ENCODE peak calls at places on chromosomes 13 and 19, in eight cellular contexts. W, F, R, Y, L, I, T and N are unnamed samples.

GRCh38 chr19:41889896-41890295 is 6.9 kb downstream of the ARHGEF1 start:
- DNase-seq in W (no peak), Y (no peak), T (no peak), R (no peak), F (no peak), L (no peak), I (no peak), N (no peak)

GRCh38 chr13:97953376-97953970 is at the start of gene IPO5:
- DNase-seq in F (no peak), T (no peak), W (no peak), R (no peak), L (no peak), Y (peak; percentile 73), I (peak; percentile 57), N (no peak)

GRCh38 chr13:39329182-39329639 is 273.8 kb downstream of the LHFPL6 start:
- DNase-seq in I (no peak), Y (no peak), W (peak; percentile 58), T (no peak), R (no peak), F (no peak), L (no peak), N (no peak)

GRCh38 chr19:372306-372890 is 27.8 kb upstream of the MIER2 start:
- DNase-seq in Y (peak; percentile 70), R (no peak), W (peak; percentile 36), F (peak; percentile 36), I (peak; percentile 81), L (no peak), T (no peak), N (no peak)

GRCh38 chr13:73966331-73966730 is 167.9 kb downstream of the KLF12 start:
- DNase-seq in Y (no peak), F (no peak), T (no peak), W (no peak), R (no peak), I (no peak), L (no peak), N (no peak)

GRCh38 chr13:77265336-77265735 is 61.6 kb downstream of the MYCBP2 start:
- DNase-seq in L (no peak), W (no peak), F (no peak), I (no peak), T (no peak), Y (no peak), R (no peak), N (no peak)

GRCh38 chr13:111319998-111320911 is at the start of gene TEX29:
- DNase-seq in I (no peak), F (no peak), L (no peak), W (no peak), Y (no peak), R (no peak), T (no peak), N (no peak)

GRCh38 chr19:34972163-34972705 is 8.2 kb upstream of the ZNF792 start:
- DNase-seq in R (no peak), F (no peak), Y (no peak), W (peak; percentile 17), I (no peak), L (peak; percentile 4), T (no peak), N (no peak)

GRCh38 chr13:33263976-33264619 is 21.5 kb downstream of the STARD13 start:
- DNase-seq in T (no peak), W (no peak), Y (no peak), R (no peak), L (no peak), F (no peak), I (no peak), N (no peak)

GRCh38 chr19:55392820-55393219 is 7.1 kb downstream of the RPL28 start:
- DNase-seq in L (no peak), T (no peak), R (peak; percentile 48), W (no peak), Y (no peak), F (no peak), I (no peak), N (no peak)

GRCh38 chr13:52454459-52454824 is 836 bp upstream of the CKAP2 start:
- DNase-seq in L (no peak), Y (peak; percentile 8), R (peak; percentile 32), T (no peak), F (no peak), W (peak; percentile 59), I (peak; percentile 7), N (peak; percentile 44)

GRCh38 chr13:113164492-113164891 is 6.0 kb downstream of the PROZ start:
- DNase-seq in R (no peak), I (no peak), L (no peak), W (peak; percentile 44), F (no peak), Y (no peak), T (no peak), N (no peak)

GRCh38 chr13:100674363-100674847 is at the start of gene TMTC4:
- DNase-seq in R (peak; percentile 85), L (no peak), I (no peak), W (no peak), Y (no peak), F (no peak), T (no peak), N (no peak)

GRCh38 chr13:90089051-90089450 is 1258.4 kb upstream of the MIR17HG start:
- DNase-seq in T (no peak), Y (no peak), I (no peak), L (no peak), R (no peak), F (no peak), W (no peak), N (no peak)

GRCh38 chr19:39679056-39679790 is 23.5 kb downstream of the LGALS16 start:
- DNase-seq in R (no peak), L (no peak), W (no peak), I (no peak), Y (no peak), F (no peak), T (no peak), N (no peak)

GRCh38 chr13:96089139-96089538 is 768 bp upstream of the HS6ST3 start:
- DNase-seq in I (no peak), Y (no peak), L (no peak), W (no peak), R (no peak), T (no peak), F (no peak), N (no peak)

GRCh38 chr19:10612515-10613119 is 12.7 kb upstream of the SLC44A2 start:
- DNase-seq in T (no peak), W (no peak), F (peak; percentile 97), L (no peak), R (no peak), I (peak; percentile 19), Y (no peak), N (no peak)

GRCh38 chr19:35710784-35711723 is 6.7 kb downstream of the ZBTB32 start:
- DNase-seq in F (no peak), W (no peak), I (no peak), Y (no peak), L (no peak), R (no peak), T (no peak), N (no peak)

GRCh38 chr13:114106991-114107685 is 25.3 kb downstream of the RASA3 start:
- DNase-seq in R (no peak), Y (no peak), I (no peak), W (peak; percentile 43), T (no peak), L (no peak), F (peak; percentile 7), N (no peak)

GRCh38 chr13:29589967-29590366 is 5.5 kb downstream of the SLC7A1 start:
- DNase-seq in T (no peak), Y (no peak), W (peak; percentile 83), F (no peak), L (no peak), R (peak; percentile 58), I (no peak), N (no peak)
- H3K27ac ChIP-seq in T (no peak overlapping the region), Y (no peak overlapping the region), W (no peak overlapping the region), F (no peak overlapping the region), L (peak overlapping the region; percentile 57), R (no peak overlapping the region), I (peak overlapping the region; percentile 12), N (peak overlapping the region; percentile 78)

GRCh38 chr13:44978328-44978727 is 10.9 kb downstream of the NUFIP1 start:
- DNase-seq in W (no peak), L (no peak), R (no peak), I (no peak), F (no peak), T (no peak), Y (no peak), N (no peak)
- TF ChIP-seq CTCF in W (peak; percentile 50), L (no peak), R (peak; percentile 12), I (no peak), F (no peak), T (peak; percentile 20), Y (no peak), N (no peak)

GRCh38 chr13:78596701-78597550 is 6.4 kb downstream of the POU4F1 start:
- DNase-seq in T (no peak), W (peak; percentile 71), R (peak; percentile 61), I (peak; percentile 25), L (no peak), Y (no peak), F (no peak), N (no peak)
- H3K27ac ChIP-seq in T (no peak overlapping the region), W (no peak overlapping the region), R (no peak overlapping the region), I (no peak overlapping the region), L (no peak overlapping the region), Y (no peak overlapping the region), F (no peak overlapping the region), N (no peak overlapping the region)

GRCh38 chr13:64276232-64276631 is 2860.6 kb upstream of the PCDH20 start:
- DNase-seq in F (no peak), W (no peak), R (no peak), I (no peak), T (no peak), Y (no peak), L (no peak), N (no peak)

GRCh38 chr13:64273780-64274179 is 2858.1 kb upstream of the PCDH20 start:
- DNase-seq in R (no peak), T (no peak), W (no peak), F (no peak), I (no peak), Y (no peak), L (no peak), N (no peak)

GRCh38 chr13:64274481-64275217 is 2859.0 kb upstream of the PCDH20 start:
- DNase-seq in T (no peak), W (no peak), L (no peak), Y (peak; percentile 26), F (no peak), I (no peak), R (no peak), N (no peak)

GRCh38 chr13:64278493-64278892 is 2862.8 kb upstream of the PCDH20 start:
- DNase-seq in W (no peak), Y (peak; percentile 78), F (no peak), L (no peak), T (peak; percentile 39), R (no peak), I (peak; percentile 34), N (peak; percentile 23)

DNA sequence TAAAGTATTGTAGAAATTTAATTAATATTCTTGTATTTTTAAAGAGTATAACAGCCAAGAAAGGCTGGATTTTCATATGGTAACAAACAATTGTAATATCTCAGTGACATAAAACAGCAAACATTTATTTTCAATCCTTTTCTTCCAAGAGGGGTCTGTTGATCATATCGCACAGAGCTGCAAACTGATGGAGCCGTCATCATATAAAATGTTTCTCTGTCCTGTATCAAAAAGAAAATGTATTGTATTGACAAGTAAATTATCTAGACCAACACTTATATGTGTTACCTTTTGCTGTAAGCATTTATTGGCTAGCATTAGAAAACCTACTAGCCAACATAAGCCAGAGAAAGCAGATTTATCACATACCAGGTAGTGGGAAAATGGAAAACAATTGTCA is 2861.4 kb upstream of the PCDH20 start:
- DNase-seq in F (no peak), R (no peak), L (no peak), I (no peak), Y (no peak), W (no peak), T (no peak), N (no peak)
- TF ChIP-seq CTCF in F (no peak), R (no peak), L (no peak), I (no peak), Y (no peak), W (no peak), T (no peak), N (no peak)

GRCh38 chr13:27549406-27549981 is 70.8 kb downstream of the LNX2 start:
- DNase-seq in W (no peak), R (no peak), F (peak; percentile 75), T (no peak), L (no peak), I (no peak), Y (no peak), N (peak; percentile 63)
- H3K27ac ChIP-seq in W (no peak overlapping the region), R (no peak overlapping the region), F (peak overlapping the region; percentile 37), T (no peak overlapping the region), L (no peak overlapping the region), I (no peak overlapping the region), Y (no peak overlapping the region), N (no peak overlapping the region)